ENCODE peak calls at places on chromosomes 11 and 22, in five cellular contexts. M is Kasumi-1; G is cardiac muscle cell; R is stimulated activated CD4-positive, alpha-beta T cell treated with anti-CD3 and anti-CD28 coated beads, Interleukin-2, amount 100 ng/mL, for 48 hours; Y is psoas muscle. E is an unnamed sample.

GRCh38 chr11:113105584-113105983 is 144.4 kb downstream of the NCAM1 start:
- DNase-seq in R (no peak), Y (no peak), G (no peak), M (no peak), E (no peak)

GRCh38 chr11:94758671-94759070 is 9.5 kb upstream of the AMOTL1 start:
- DNase-seq in M (no peak), R (no peak), Y (no peak), G (no peak), E (no peak)

GRCh38 chr22:46303347-46303965 is 6.8 kb downstream of the GTSE1 start:
- DNase-seq in Y (no peak), R (no peak), M (no peak), G (no peak), E (no peak)

GRCh38 chr11:88535266-88535665 is 197.7 kb upstream of the CTSC start:
- DNase-seq in R (no peak), G (no peak), Y (no peak), M (no peak), E (no peak)

GRCh38 chr22:39748877-39749276 is 144.7 kb downstream of the ENTHD1 start:
- DNase-seq in G (no peak), Y (no peak), M (no peak), R (no peak), E (no peak)

GRCh38 chr11:127609025-127609788 is 608.6 kb upstream of the KIRREL3 start:
- DNase-seq in R (no peak), Y (no peak), G (no peak), M (no peak), E (no peak)

GRCh38 chr11:133997556-133997955 is 40.8 kb upstream of the IGSF9B start:
- DNase-seq in M (no peak), Y (no peak), R (no peak), G (no peak), E (no peak)

GRCh38 chr22:33303109-33303508 is 244.9 kb upstream of the SYN3 start:
- DNase-seq in Y (no peak), M (no peak), R (no peak), G (no peak), E (no peak)

GRCh38 chr11:124644426-124645280 is 22.0 kb downstream of the TBRG1 start:
- DNase-seq in R (peak), G (peak), M (peak), Y (peak), E (no peak)

GRCh38 chr22:46446799-46447198 is 90.6 kb downstream of the CELSR1 start:
- DNase-seq in M (no peak), Y (no peak), R (no peak), G (no peak), E (no peak)

GRCh38 chr22:32355760-32356159 is 1.9 kb upstream of the RFPL3 start:
- DNase-seq in G (no peak), R (no peak), M (no peak), Y (no peak), E (no peak)

GRCh38 chr11:36441610-36442208 is 68.4 kb downstream of the TRAF6 start:
- DNase-seq in M (no peak), Y (no peak), R (no peak), G (no peak), E (no peak)

GRCh38 chr11:2325719-2326118 is 23.9 kb downstream of the TSPAN32 start:
- DNase-seq in R (no peak), G (no peak), M (no peak), Y (no peak), E (no peak)

GRCh38 chr11:58530236-58530635 is 22.3 kb upstream of the OR5B21 start:
- DNase-seq in G (no peak), M (no peak), Y (no peak), R (no peak), E (no peak)

GRCh38 chr11:14422814-14423182 is 63.8 kb upstream of the RRAS2 start:
- DNase-seq in M (no peak), G (no peak), R (no peak), Y (no peak), E (no peak)

GRCh38 chr22:40620464-40621046 is 16.0 kb downstream of the MRTFA start:
- DNase-seq in R (no peak), Y (no peak), G (no peak), M (no peak), E (no peak)

GRCh38 chr11:117781650-117782049 is 15.4 kb downstream of the DSCAML1 start:
- DNase-seq in G (no peak), M (no peak), Y (no peak), R (no peak), E (no peak)

GRCh38 chr11:47551086-47551485 is 1.8 kb downstream of the CELF1 start:
- DNase-seq in M (peak), G (peak), Y (no peak), R (no peak), E (no peak)

GRCh38 chr11:79461144-79461543 is 20.3 kb upstream of the TENM4 start:
- DNase-seq in G (peak), Y (no peak), R (no peak), M (peak), E (no peak)

GRCh38 chr22:26502688-26503561 is 9.3 kb downstream of the TFIP11 start:
- DNase-seq in R (peak), Y (peak), M (peak), G (peak), E (peak)

GRCh38 chr11:64996710-64997380 is at the start of gene BATF2:
- DNase-seq in M (peak), G (peak), R (no peak), Y (peak), E (no peak)

GRCh38 chr11:68363771-68364170 is 51.4 kb downstream of the LRP5 start:
- DNase-seq in R (no peak), G (no peak), M (no peak), Y (no peak), E (no peak)

GRCh38 chr22:45112136-45112879 is 51.4 kb upstream of the NUP50 start:
- DNase-seq in M (no peak), G (no peak), R (no peak), Y (peak), E (no peak)

GRCh38 chr11:79950741-79951140 is 509.9 kb upstream of the TENM4 start:
- DNase-seq in G (no peak), R (no peak), Y (no peak), M (no peak), E (no peak)

GRCh38 chr11:106456651-106457050 is 379.2 kb downstream of the AASDHPPT start:
- DNase-seq in Y (no peak), G (no peak), R (no peak), M (no peak), E (no peak)

GRCh38 chr22:17213976-17214375 is 5.3 kb downstream of the ADA2 start:
- DNase-seq in Y (peak), R (peak), G (peak), M (peak), E (peak)

GRCh38 chr11:1353383-1354124 is 36.2 kb upstream of the BRSK2 start:
- DNase-seq in R (no peak), Y (no peak), M (no peak), G (no peak), E (no peak)

GRCh38 chr22:49408102-49408836 is 419.4 kb downstream of the BRD1 start:
- DNase-seq in Y (no peak), G (no peak), R (no peak), M (no peak), E (no peak)